ENCODE peak calls at places on chromosomes 16 and 17, in five cellular contexts. O, K, U, X and A are unnamed samples.

GRCh38 chr16:89187337-89188063 is 12.8 kb downstream of the SLC22A31 start:
- DNase-seq in O (peak; percentile 56), K (no peak), U (no peak), X (no peak), A (peak; percentile 52)

GRCh38 chr16:27455700-27456099 is 53.7 kb downstream of the IL21R start:
- DNase-seq in O (no peak), X (no peak), K (no peak), U (no peak), A (peak; percentile 9)

GRCh38 chr17:3762922-3763776 is 37.8 kb downstream of the ITGAE start:
- DNase-seq in X (no peak), O (no peak), K (no peak), U (no peak), A (no peak)

GRCh38 chr17:16987830-16988601 is 16.1 kb upstream of the TNFRSF13B start:
- DNase-seq in U (peak; percentile 77), K (peak; percentile 63), X (no peak), O (peak; percentile 59), A (peak; percentile 36)

GRCh38 chr17:15453782-15454181 is 13.6 kb downstream of the CDRT4 start:
- DNase-seq in K (no peak), O (no peak), X (no peak), U (no peak), A (no peak)

GRCh38 chr16:910181-910580 is 60.6 kb downstream of the LMF1 start:
- DNase-seq in O (no peak), U (no peak), K (no peak), X (no peak), A (no peak)

GRCh38 chr16:1772908-1773702 is at the start of gene MRPS34:
- DNase-seq in O (peak; percentile 93), X (no peak), K (peak; percentile 83), U (peak; percentile 75), A (peak; percentile 74)

GRCh38 chr16:87368029-87368765 is 15.4 kb downstream of the FBXO31 start:
- DNase-seq in O (no peak), U (no peak), K (no peak), X (no peak), A (no peak)

GRCh38 chr17:50620848-50621247 is 13.8 kb upstream of the ABCC3 start:
- DNase-seq in O (no peak), X (no peak), K (no peak), U (no peak), A (no peak)

GRCh38 chr17:43027091-43028032 is 2.3 kb downstream of the RND2 start:
- DNase-seq in U (no peak), O (no peak), K (no peak), X (no peak), A (no peak)
- H3K4me1 ChIP-seq in U (no peaks in the 10 kb centered on the region), O (peaks cover 12% of the 10 kb centered on the region), K (no peaks in the 10 kb centered on the region), X (peaks cover 9% of the 10 kb centered on the region), A (peaks cover 18% of the 10 kb centered on the region)

DNA sequence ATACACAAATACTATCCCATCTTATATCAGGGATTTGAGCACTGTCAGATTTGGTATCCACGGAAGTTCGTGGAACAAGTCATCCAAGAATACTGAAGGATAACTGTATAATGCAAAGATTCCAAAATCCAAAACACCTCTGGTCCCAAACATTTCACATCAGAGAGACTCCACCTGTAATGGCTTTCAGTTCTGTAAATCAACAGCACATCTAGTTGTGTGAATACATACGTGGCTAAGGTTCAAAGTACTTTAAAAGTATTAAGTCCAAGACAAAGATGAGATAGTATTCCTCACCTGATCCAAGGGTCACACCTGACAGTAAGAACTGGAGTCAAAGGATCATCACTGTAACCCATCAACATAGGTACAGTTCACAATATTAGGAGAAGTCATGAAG is 54.8 kb downstream of the KANSL1 start:
- DNase-seq in K (no peak), U (no peak), X (no peak), O (no peak), A (no peak)
- H3K4me1 ChIP-seq in K (peaks cover 43% of the 10 kb centered on the region), U (peaks cover 22% of the 10 kb centered on the region), X (peaks cover 85% of the 10 kb centered on the region), O (peaks cover 59% of the 10 kb centered on the region), A (peaks cover 94% of the 10 kb centered on the region)

GRCh38 chr16:81449899-81450608 is 5.4 kb downstream of the CMIP start:
- DNase-seq in K (no peak), O (no peak), X (no peak), U (no peak), A (no peak)
- H3K4me1 ChIP-seq in K (no peaks in the 10 kb centered on the region), O (peaks cover 71% of the 10 kb centered on the region), X (peaks cover 13% of the 10 kb centered on the region), U (peaks cover 31% of the 10 kb centered on the region), A (peaks cover 71% of the 10 kb centered on the region)

GRCh38 chr17:35052240-35052608 is 11.3 kb downstream of the RFFL start:
- DNase-seq in U (no peak), O (no peak), K (no peak), X (no peak), A (no peak)
- H3K4me1 ChIP-seq in U (peaks cover 5% of the 10 kb centered on the region), O (peaks cover 44% of the 10 kb centered on the region), K (peaks cover 10% of the 10 kb centered on the region), X (no peaks in the 10 kb centered on the region), A (peaks cover 94% of the 10 kb centered on the region)